ENCODE peak calls at places on chromosomes 6 and 20, in six cellular contexts. G is naive thymus-derived CD8-positive, alpha-beta T cell; Y is fibroblast of villous mesenchyme; D is NAMALWA; V is pons; Q is T-helper 17 cell. B is an unnamed sample.

GRCh38 chr20:59988141-59988540 is 29.9 kb downstream of the CDH26 start:
- DNase-seq in G (no peak), D (no peak), Y (no peak), Q (no peak), V (no peak), B (no peak)

GRCh38 chr6:87200469-87201174 is 45.3 kb downstream of the ZNF292 start:
- DNase-seq in Q (no peak), G (no peak), D (no peak), V (no peak), Y (peak), B (no peak)

GRCh38 chr6:167140589-167141474 is 16.9 kb downstream of the GPR31 start:
- DNase-seq in Q (no peak), G (no peak), V (no peak), Y (no peak), D (peak), B (no peak)

GRCh38 chr6:37019065-37019450 is 13.6 kb downstream of the FGD2 start:
- DNase-seq in Y (no peak), G (no peak), Q (no peak), V (peak), D (no peak), B (no peak)

GRCh38 chr6:12182676-12183075 is 107.5 kb upstream of the EDN1 start:
- DNase-seq in Y (peak), G (no peak), Q (no peak), D (no peak), V (no peak), B (no peak)

GRCh38 chr6:37513576-37513975 is 13.9 kb upstream of the CCDC167 start:
- DNase-seq in V (no peak), G (no peak), D (no peak), Y (no peak), Q (no peak), B (no peak)

GRCh38 chr6:138410972-138411667 is 7.1 kb downstream of the HEBP2 start:
- DNase-seq in V (no peak), Y (peak), G (no peak), Q (no peak), D (no peak), B (no peak)

GRCh38 chr6:52739627-52740026 is 23.6 kb downstream of the GSTA2 start:
- DNase-seq in D (no peak), Q (no peak), Y (no peak), V (no peak), G (no peak), B (no peak)

GRCh38 chr6:71252407-71252806 is 36.2 kb upstream of the OGFRL1 start:
- DNase-seq in V (no peak), Y (no peak), D (no peak), Q (no peak), G (no peak), B (no peak)

GRCh38 chr6:169145476-169145875 is 108.2 kb downstream of the THBS2 start:
- DNase-seq in G (no peak), Q (no peak), V (peak), D (no peak), Y (peak), B (no peak)

GRCh38 chr20:10978713-10979112 is 304.9 kb upstream of the JAG1 start:
- DNase-seq in G (no peak), Q (no peak), Y (no peak), V (no peak), D (no peak), B (no peak)

GRCh38 chr6:20291764-20292227 is 79.5 kb upstream of the MBOAT1 start:
- DNase-seq in D (peak), G (peak), Y (peak), V (peak), Q (peak), B (peak)

GRCh38 chr6:7684843-7685242 is 41.1 kb upstream of the BMP6 start:
- DNase-seq in G (no peak), Y (no peak), V (no peak), Q (no peak), D (no peak), B (no peak)

GRCh38 chr6:10970731-10971130 is 73.4 kb downstream of the ELOVL2 start:
- DNase-seq in G (no peak), Q (no peak), V (no peak), Y (no peak), D (no peak), B (no peak)

GRCh38 chr6:169990095-169991030 is 238.9 kb downstream of the ERMARD start:
- DNase-seq in D (no peak), Y (no peak), V (peak), Q (no peak), G (peak), B (peak)

GRCh38 chr6:27501187-27501586 is 28.3 kb upstream of the ZNF184 start:
- DNase-seq in Q (no peak), V (no peak), D (no peak), Y (no peak), G (no peak), B (no peak)

GRCh38 chr6:160973311-160973710 is 18.3 kb upstream of the MAP3K4 start:
- DNase-seq in Q (no peak), Y (peak), G (no peak), V (no peak), D (no peak), B (no peak)

GRCh38 chr20:6122873-6123649 is at the start of gene FERMT1:
- DNase-seq in V (no peak), Q (no peak), G (no peak), Y (peak), D (no peak), B (peak)

GRCh38 chr20:38316341-38316740 is 12.4 kb downstream of the BPI start:
- DNase-seq in Q (no peak), D (no peak), V (no peak), Y (no peak), G (no peak), B (no peak)

GRCh38 chr6:15363523-15364400 is 117.9 kb downstream of the JARID2 start:
- DNase-seq in D (peak), Y (no peak), Q (no peak), G (no peak), V (no peak), B (no peak)

GRCh38 chr6:143896096-143896880 is 32.0 kb downstream of the ZC2HC1B start:
- DNase-seq in Q (no peak), G (no peak), V (no peak), Y (no peak), D (no peak), B (no peak)

GRCh38 chr6:31139599-31139998 is 733 bp upstream of the PSORS1C2 start:
- DNase-seq in G (no peak), Y (no peak), D (no peak), V (no peak), Q (no peak), B (no peak)

GRCh38 chr6:5998741-5999687 is 7.7 kb downstream of the NRN1 start:
- DNase-seq in Q (no peak), V (no peak), D (no peak), G (no peak), Y (no peak), B (no peak)

GRCh38 chr20:23146111-23146640 is 60.1 kb upstream of the CD93 start:
- DNase-seq in D (no peak), Y (no peak), Q (no peak), G (no peak), V (no peak), B (no peak)

GRCh38 chr6:151493495-151494234 is at the start of gene CCDC170:
- DNase-seq in D (no peak), G (no peak), V (no peak), Q (no peak), Y (peak), B (no peak)

GRCh38 chr6:119587537-119587936 is 238.0 kb upstream of the MAN1A1 start:
- DNase-seq in G (no peak), D (no peak), V (no peak), Q (no peak), Y (no peak), B (no peak)

GRCh38 chr20:22333885-22334545 is 250.4 kb downstream of the FOXA2 start:
- DNase-seq in G (no peak), V (peak), Q (no peak), Y (peak), D (peak), B (peak)

B was measured in RPMI8226.